ENCODE peak calls at places on chromosomes 11 and 22, in eight cellular contexts. O is LoVo, P is MM.1S, N is glutamatergic neuron, W is HS-5, Q is HFF-Myc, U is EL, S is hypothalamus. A is an unnamed sample.
A peak's percentile ranks its signal among the peaks of the same experiment; 100 is the strongest.

GRCh38 chr22:36184433-36185035 is 17.1 kb downstream of the APOL4 start:
- DNase-seq in O (no peak), P (no peak), N (no peak), W (no peak), Q (no peak), U (peak; percentile 42), S (peak; percentile 35), A (no peak)

GRCh38 chr22:45504703-45505341 is 2.1 kb downstream of the FBLN1 start:
- DNase-seq in O (no peak), P (no peak), N (peak; percentile 70), W (no peak), Q (no peak), U (peak; percentile 52), S (no peak), A (no peak)

GRCh38 chr11:113840932-113841664 is 34.3 kb downstream of the USP28 start:
- DNase-seq in O (no peak), P (peak; percentile 59), N (no peak), W (no peak), Q (no peak), U (no peak), S (no peak), A (no peak)

GRCh38 chr11:17459211-17459610 is 17.4 kb downstream of the ABCC8 start:
- DNase-seq in O (no peak), P (no peak), N (no peak), W (no peak), Q (no peak), U (no peak), S (no peak), A (no peak)

GRCh38 chr11:62444835-62445234 is 26.0 kb downstream of the SCGB1A1 start:
- DNase-seq in O (no peak), P (no peak), N (no peak), W (no peak), Q (no peak), U (no peak), S (no peak), A (no peak)

GRCh38 chr11:114077482-114078305 is 18.2 kb downstream of the ZBTB16 start:
- DNase-seq in O (no peak), P (peak; percentile 64), N (no peak), W (no peak), Q (no peak), U (no peak), S (no peak), A (no peak)

GRCh38 chr11:112834277-112834755 is 126.9 kb upstream of the NCAM1 start:
- DNase-seq in O (no peak), P (no peak), N (no peak), W (no peak), Q (no peak), U (no peak), S (peak; percentile 74), A (no peak)

GRCh38 chr22:20031732-20032406 is 11.0 kb downstream of the TANGO2 start:
- DNase-seq in O (peak; percentile 15), P (no peak), N (no peak), W (no peak), Q (no peak), U (no peak), S (no peak), A (no peak)

GRCh38 chr11:67409781-67410368 is 5.6 kb upstream of the CARNS1 start:
- DNase-seq in O (no peak), P (peak; percentile 25), N (no peak), W (no peak), Q (no peak), U (no peak), S (no peak), A (no peak)

A was measured in KBM-7.